ENCODE peak calls at places on chromosome 21, in eight cellular contexts. L is dorsolateral prefrontal cortex, M is astrocyte of the spinal cord, U is heart left ventricle, P is cardiac fibroblast, J is MM.1S, K is HFF-Myc, S is GM12865. O is an unnamed sample.

GRCh38 chr21:19993186-19993711 is 1005.0 kb upstream of the NCAM2 start:
- DNase-seq in L (no peak), M (no peak), U (no peak), P (no peak), J (no peak), K (no peak), S (no peak), O (no peak)

GRCh38 chr21:39663066-39663465 is 50.3 kb downstream of the B3GALT5 start:
- DNase-seq in L (no peak), M (no peak), U (no peak), P (no peak), J (no peak), K (no peak), S (no peak), O (no peak)

GRCh38 chr21:42218836-42219605 is at the start of gene ABCG1:
- DNase-seq in L (peak; percentile 58), M (no peak), U (peak; percentile 62), P (peak; percentile 27), J (peak; percentile 35), K (no peak), S (no peak), O (no peak)

GRCh38 chr21:46325073-46325912 is 1.3 kb downstream of the PCNT start:
- DNase-seq in L (no peak), M (peak; percentile 51), U (peak; percentile 39), P (peak; percentile 52), J (peak; percentile 64), K (no peak), S (peak; percentile 64), O (peak; percentile 78)

GRCh38 chr21:35342440-35342839 is 293.3 kb upstream of the RUNX1 start:
- DNase-seq in L (no peak), M (no peak), U (no peak), P (no peak), J (no peak), K (no peak), S (peak; percentile 50), O (peak; percentile 21)

GRCh38 chr21:46661211-46661625 is 25.7 kb downstream of the PRMT2 start:
- DNase-seq in L (peak; percentile 69), M (peak; percentile 82), U (peak; percentile 73), P (peak; percentile 83), J (peak; percentile 70), K (peak; percentile 41), S (peak; percentile 65), O (no peak)

GRCh38 chr21:24781146-24781545 is 826.1 kb downstream of the MRPL39 start:
- DNase-seq in L (no peak), M (no peak), U (no peak), P (no peak), J (no peak), K (no peak), S (no peak), O (no peak)

GRCh38 chr21:18677632-18678031 is 274.0 kb upstream of the TMPRSS15 start:
- DNase-seq in L (no peak), M (no peak), U (no peak), P (no peak), J (no peak), K (no peak), S (no peak), O (no peak)

GRCh38 chr21:29258626-29259335 is 39.9 kb upstream of the BACH1 start:
- DNase-seq in L (no peak), M (peak; percentile 80), U (no peak), P (peak; percentile 83), J (no peak), K (peak; percentile 77), S (no peak), O (no peak)

GRCh38 chr21:34580181-34580700 is 34.7 kb downstream of the RCAN1 start:
- DNase-seq in L (no peak), M (no peak), U (peak; percentile 84), P (no peak), J (no peak), K (no peak), S (no peak), O (no peak)

GRCh38 chr21:29181799-29182470 is 51.5 kb downstream of the MAP3K7CL start:
- DNase-seq in L (no peak), M (peak; percentile 93), U (no peak), P (peak; percentile 94), J (peak; percentile 30), K (peak; percentile 68), S (peak; percentile 67), O (no peak)

GRCh38 chr21:27820342-27820741 is 853.5 kb upstream of the ADAMTS5 start:
- DNase-seq in L (no peak), M (no peak), U (no peak), P (no peak), J (no peak), K (no peak), S (no peak), O (no peak)

GRCh38 chr21:35168702-35169101 is 119.6 kb upstream of the RUNX1 start:
- DNase-seq in L (no peak), M (no peak), U (no peak), P (no peak), J (no peak), K (no peak), S (no peak), O (no peak)

GRCh38 chr21:45270306-45270821 is 17.3 kb downstream of the POFUT2 start:
- DNase-seq in L (peak; percentile 27), M (no peak), U (no peak), P (peak; percentile 24), J (no peak), K (no peak), S (no peak), O (no peak)
- TF ChIP-seq CTCF in L (no peak), M (peak; percentile 39), U (no peak), P (no peak), J (peak; percentile 39), K (peak; percentile 25), S (no peak), O (no peak)

GRCh38 chr21:32463889-32464300 is 51.4 kb downstream of the EVA1C start:
- DNase-seq in L (no peak), M (peak; percentile 97), U (no peak), P (peak; percentile 97), J (no peak), K (peak; percentile 81), S (no peak), O (no peak)
- H3K4me3 ChIP-seq in L (no peak overlapping the region), M (no peak overlapping the region), U (no peak overlapping the region), P (peak overlapping the region; percentile 18), J (no peak overlapping the region), K (no peak overlapping the region), S (no peak overlapping the region), O (no peak overlapping the region)

GRCh38 chr21:41043008-41043407 is 125.0 kb upstream of the BACE2 start:
- DNase-seq in L (no peak), M (no peak), U (no peak), P (no peak), J (no peak), K (no peak), S (no peak), O (peak; percentile 16)
- TF ChIP-seq CTCF in L (no peak), M (no peak), U (no peak), P (peak; percentile 15), J (peak; percentile 21), K (peak; percentile 12), S (peak; percentile 6), O (peak; percentile 35)

GRCh38 chr21:38351176-38351959 is 94.6 kb downstream of the KCNJ15 start:
- DNase-seq in L (no peak), M (peak; percentile 34), U (no peak), P (no peak), J (no peak), K (no peak), S (no peak), O (no peak)
- H3K4me3 ChIP-seq in L (no peak overlapping the region), M (no peak overlapping the region), U (no peak overlapping the region), P (no peak overlapping the region), J (no peak overlapping the region), K (no peak overlapping the region), S (no peak overlapping the region), O (no peak overlapping the region)

DNA sequence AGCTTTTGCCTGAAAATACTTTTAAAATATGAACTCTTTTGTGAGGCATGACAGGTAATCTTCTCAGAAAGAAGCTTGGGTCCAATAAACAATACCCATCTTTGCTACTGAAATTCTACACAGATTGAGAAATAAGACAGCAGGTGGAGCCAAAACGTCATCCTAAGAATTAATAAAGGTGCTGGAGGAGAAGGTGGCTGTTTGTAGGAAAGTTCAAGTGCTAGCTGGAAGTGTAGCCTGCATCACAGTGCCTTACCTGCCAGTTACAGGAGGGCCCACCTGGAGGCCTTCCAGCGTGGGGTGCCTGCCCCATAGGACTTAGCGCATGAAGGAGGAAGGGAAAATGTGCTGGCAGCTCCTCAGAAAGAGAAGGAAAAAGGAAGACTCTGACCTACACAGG is 93.7 kb downstream of the TTC3 start:
- DNase-seq in L (no peak), M (no peak), U (no peak), P (no peak), J (peak; percentile 58), K (no peak), S (peak; percentile 50), O (peak; percentile 35)
- TF ChIP-seq CTCF in L (no peak), M (peak; percentile 0), U (peak; percentile 38), P (no peak), J (peak; percentile 57), K (peak; percentile 3), S (no peak), O (no peak)

GRCh38 chr21:44423312-44423821 is 31.9 kb upstream of the LRRC3 start:
- DNase-seq in L (peak; percentile 22), M (no peak), U (no peak), P (no peak), J (no peak), K (no peak), S (peak; percentile 34), O (no peak)

GRCh38 chr21:44424608-44425306 is 30.6 kb upstream of the LRRC3 start:
- DNase-seq in L (peak; percentile 23), M (no peak), U (no peak), P (no peak), J (no peak), K (no peak), S (no peak), O (no peak)

GRCh38 chr21:44421901-44422840 is 33.1 kb upstream of the LRRC3 start:
- DNase-seq in L (peak; percentile 39), M (no peak), U (no peak), P (no peak), J (no peak), K (no peak), S (no peak), O (no peak)

GRCh38 chr21:44425307-44425894 is 29.9 kb upstream of the LRRC3 start:
- DNase-seq in L (peak; percentile 22), M (no peak), U (no peak), P (no peak), J (no peak), K (no peak), S (no peak), O (no peak)

DNA sequence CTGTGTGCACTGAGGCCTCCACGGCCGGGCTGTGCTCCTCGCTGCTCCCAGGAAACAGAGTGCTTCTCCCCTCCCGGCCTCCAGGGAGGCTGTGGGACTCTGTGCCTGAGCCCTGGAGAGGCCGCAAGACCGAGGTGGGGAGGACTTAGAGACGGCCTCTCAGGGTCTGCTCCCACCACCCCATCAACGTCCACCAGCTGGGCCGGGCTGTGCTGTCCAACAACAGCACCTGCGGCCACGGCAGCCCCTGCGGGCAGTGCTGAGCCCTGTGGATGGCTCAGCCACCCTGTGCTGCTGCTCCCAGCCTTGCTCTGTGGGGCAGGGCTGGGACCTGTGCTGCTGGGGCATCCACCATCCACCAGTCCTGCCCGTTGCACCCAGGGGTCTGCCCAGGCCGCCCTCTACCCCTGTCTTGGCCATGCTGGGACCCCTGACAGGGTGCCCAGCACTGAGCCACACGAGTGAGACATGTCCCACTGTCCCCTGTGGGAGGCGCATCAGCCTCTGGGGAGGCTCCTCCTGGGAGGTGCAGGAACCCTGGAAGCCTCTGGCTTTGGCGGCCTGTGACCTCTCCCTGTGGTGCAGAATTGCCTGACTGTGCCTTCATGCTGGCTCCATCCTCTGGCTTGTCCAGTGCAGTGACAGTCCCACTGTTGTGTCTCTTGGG is 31.2 kb upstream of the LRRC3 start:
- DNase-seq in L (no peak), M (no peak), U (no peak), P (no peak), J (no peak), K (no peak), S (no peak), O (no peak)
- H3K4me3 ChIP-seq in L (no peak overlapping the region), M (no peak overlapping the region), U (no peak overlapping the region), P (no peak overlapping the region), J (no peak overlapping the region), K (no peak overlapping the region), S (no peak overlapping the region), O (no peak overlapping the region)